ENCODE peak calls at places on chromosomes 3 and 15, in six cellular contexts. F is body of pancreas, A is hepatocyte, D is MM.1S, S is A549, Y is AG04450. L is an unnamed sample.

GRCh38 chr3:55523471-55523870 is 36.4 kb upstream of the WNT5A start:
- DNase-seq in D (no peak), S (no peak), Y (no peak), F (no peak), A (no peak), L (no peak)

GRCh38 chr3:27675287-27675686 is 46.8 kb downstream of the EOMES start:
- DNase-seq in Y (no peak), S (no peak), D (no peak), F (no peak), A (no peak), L (no peak)

GRCh38 chr3:54122046-54122801 is at the start of gene CACNA2D3:
- DNase-seq in F (peak; percentile 39), D (peak; percentile 65), S (no peak), A (peak; percentile 67), Y (no peak), L (no peak)

GRCh38 chr3:21645121-21645897 is 105.7 kb downstream of the ZNF385D start:
- DNase-seq in Y (no peak), S (no peak), D (no peak), F (peak; percentile 52), A (no peak), L (no peak)

GRCh38 chr15:95826831-95827230 is 503.7 kb upstream of the NR2F2 start:
- DNase-seq in D (peak; percentile 46), F (no peak), A (peak; percentile 17), Y (no peak), S (no peak), L (no peak)

GRCh38 chr3:101310580-101311375 is 9.6 kb downstream of the IMPG2 start:
- DNase-seq in F (no peak), Y (peak; percentile 13), A (peak; percentile 9), D (no peak), S (no peak), L (no peak)

GRCh38 chr3:149506540-149506939 is 32.0 kb downstream of the TM4SF4 start:
- DNase-seq in A (no peak), S (no peak), F (no peak), D (no peak), Y (no peak), L (no peak)

GRCh38 chr3:135337176-135337575 is 542.1 kb downstream of the EPHB1 start:
- DNase-seq in F (no peak), A (no peak), D (no peak), S (no peak), Y (no peak), L (no peak)

GRCh38 chr3:32614956-32615355 is 44.3 kb upstream of the DYNC1LI1 start:
- DNase-seq in A (no peak), Y (peak; percentile 58), F (no peak), S (no peak), D (no peak), L (no peak)

GRCh38 chr3:51371943-51372557 is 13.0 kb upstream of the MANF start:
- DNase-seq in D (peak; percentile 77), F (peak; percentile 77), Y (peak; percentile 43), A (peak; percentile 88), S (peak; percentile 68), L (peak; percentile 58)
- TF ChIP-seq CTCF in D (peak; percentile 67), F (peak; percentile 73), Y (peak; percentile 83), A (peak; percentile 89), S (peak; percentile 66), L (peak; percentile 52)

GRCh38 chr3:62372621-62373041 is 719 bp downstream of the FEZF2 start:
- DNase-seq in S (peak; percentile 17), F (no peak), D (no peak), Y (no peak), A (no peak), L (no peak)
- H3K4me3 ChIP-seq in S (no peak overlapping the region), F (no peak overlapping the region), D (no peak overlapping the region), Y (no peak overlapping the region), A (no peak overlapping the region), L (no peak overlapping the region)

GRCh38 chr3:16182183-16182582 is 7.7 kb downstream of the GALNT15 start:
- DNase-seq in F (no peak), S (no peak), Y (no peak), A (no peak), D (no peak), L (no peak)

GRCh38 chr3:16181361-16181760 is 6.9 kb downstream of the GALNT15 start:
- DNase-seq in S (no peak), A (no peak), F (peak; percentile 71), Y (no peak), D (no peak), L (peak; percentile 62)

GRCh38 chr3:16182612-16183011 is 8.1 kb downstream of the GALNT15 start:
- DNase-seq in A (no peak), Y (no peak), D (no peak), S (no peak), F (no peak), L (no peak)

GRCh38 chr3:16183601-16184270 is 9.3 kb downstream of the GALNT15 start:
- DNase-seq in Y (peak; percentile 87), F (no peak), D (no peak), A (peak; percentile 68), S (peak; percentile 38), L (no peak)

DNA sequence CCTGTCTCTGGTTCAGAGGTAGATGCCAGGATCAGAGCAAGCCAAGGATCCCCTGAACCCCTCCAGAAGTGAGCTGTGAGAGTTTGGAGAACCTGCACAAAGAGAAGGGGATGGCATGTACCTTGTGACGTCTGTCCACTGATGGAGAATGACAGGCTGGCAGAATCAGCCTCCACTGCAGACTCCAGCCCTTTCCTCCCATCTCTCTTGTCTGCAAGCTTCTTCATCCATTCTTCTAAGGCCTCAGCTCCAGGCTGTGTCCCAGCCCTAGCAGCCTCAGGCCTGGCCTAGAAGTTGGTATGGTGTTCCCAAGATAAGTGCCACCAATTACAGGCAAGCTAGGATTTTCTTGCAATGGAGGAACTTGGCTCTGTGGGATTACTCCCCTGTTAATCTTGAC is 8.6 kb downstream of the GALNT15 start:
- DNase-seq in A (no peak), Y (no peak), F (no peak), D (no peak), S (no peak), L (no peak)
- H3K27ac ChIP-seq in A (no peak overlapping the region), Y (peak overlapping the region; percentile 52), F (no peak overlapping the region), D (no peak overlapping the region), S (peak overlapping the region; percentile 58), L (no peak overlapping the region)

GRCh38 chr3:152474585-152474984 is 205.9 kb downstream of the MBNL1 start:
- DNase-seq in A (peak; percentile 63), S (peak; percentile 71), F (peak; percentile 11), D (peak; percentile 33), Y (no peak), L (no peak)
- TF ChIP-seq CTCF in A (peak; percentile 64), S (peak; percentile 68), F (peak; percentile 29), D (peak; percentile 51), Y (peak; percentile 61), L (no peak)

L was measured in lung.